ENCODE peak calls at places on chromosomes 4 and X, in ten cellular contexts. U is BJ; I is fibroblast of the aortic adventitia; S is thoracic aorta; F is astrocyte; Y is tibial artery; B is HFFc6; Q is mesothelial cell of epicardium; Z is CD4-positive, alpha-beta T cell; V is AG04449. W is an unnamed sample.

GRCh38 chr4:3387943-3388348 is 53.8 kb upstream of the HGFAC start:
- DNase-seq in Y (peak), F (peak), V (no peak), Z (no peak), Q (no peak), I (peak), U (no peak), S (peak), B (peak), W (no peak)

GRCh38 chrX:141220342-141221008 is 21.8 kb downstream of the SPANXC start:
- DNase-seq in I (peak), B (peak), S (no peak), Z (no peak), U (peak), Q (no peak), F (peak), Y (no peak), V (peak), W (peak)

GRCh38 chr4:141657550-141657949 is 21.2 kb downstream of the IL15 start:
- DNase-seq in I (no peak), Z (no peak), B (no peak), U (no peak), Q (no peak), V (no peak), F (no peak), S (no peak), Y (no peak), W (no peak)

GRCh38 chrX:123704781-123705180 is 28.1 kb downstream of the THOC2 start:
- DNase-seq in I (no peak), Z (no peak), Y (no peak), S (no peak), Q (no peak), V (no peak), U (no peak), F (no peak), B (no peak), W (no peak)

GRCh38 chr4:156773648-156774357 is 197.8 kb downstream of the PDGFC start:
- DNase-seq in Q (no peak), U (no peak), B (peak), I (peak), Y (no peak), S (no peak), F (peak), Z (no peak), V (no peak), W (no peak)

GRCh38 chr4:3263053-3263958 is 14.3 kb downstream of the MSANTD1 start:
- DNase-seq in Y (no peak), Q (no peak), S (no peak), Z (no peak), V (no peak), B (no peak), I (no peak), U (no peak), F (no peak), W (no peak)

GRCh38 chr4:55765070-55765469 is 54.5 kb upstream of the EXOC1L start:
- DNase-seq in U (no peak), F (no peak), I (no peak), V (no peak), Y (no peak), Q (no peak), Z (no peak), S (no peak), B (no peak), W (no peak)

GRCh38 chr4:52577285-52577968 is 81.7 kb downstream of the USP46 start:
- DNase-seq in B (peak), S (no peak), U (no peak), F (peak), Z (no peak), Q (no peak), Y (no peak), V (peak), I (peak), W (no peak)

GRCh38 chrX:153731845-153732215 is 7.2 kb downstream of the ABCD1 start:
- DNase-seq in S (no peak), B (no peak), F (no peak), Q (no peak), Y (no peak), Z (no peak), U (no peak), V (no peak), I (no peak), W (no peak)

GRCh38 chr4:24143741-24144140 is 253.9 kb upstream of the PPARGC1A start:
- DNase-seq in B (no peak), V (no peak), F (no peak), S (no peak), Y (peak), I (no peak), Z (no peak), U (no peak), Q (no peak), W (no peak)

GRCh38 chr4:2246384-2247127 is 4.6 kb upstream of the HAUS3 start:
- DNase-seq in Y (no peak), F (no peak), Q (no peak), U (no peak), I (no peak), S (no peak), Z (no peak), B (no peak), V (no peak), W (no peak)

GRCh38 chr4:80307183-80307735 is 28.3 kb upstream of the CFAP299 start:
- DNase-seq in B (no peak), Y (no peak), Q (no peak), V (peak), S (no peak), U (no peak), F (peak), I (peak), Z (no peak), W (no peak)

GRCh38 chr4:158333820-158334219 is 123.5 kb downstream of the TMEM144 start:
- DNase-seq in I (no peak), B (no peak), F (no peak), U (no peak), V (no peak), Y (no peak), Q (no peak), Z (no peak), S (no peak), W (no peak)

GRCh38 chr4:15150636-15151432 is 148.6 kb downstream of the CPEB2 start:
- DNase-seq in Q (no peak), F (no peak), B (no peak), Z (no peak), Y (no peak), V (no peak), U (no peak), I (no peak), S (no peak), W (no peak)

GRCh38 chr4:2898001-2898400 is 54.4 kb downstream of the ADD1 start:
- DNase-seq in B (no peak), V (no peak), U (no peak), Q (no peak), Y (no peak), F (no peak), S (no peak), Z (no peak), I (no peak), W (no peak)

GRCh38 chr4:7295201-7295916 is 103.0 kb downstream of the SORCS2 start:
- DNase-seq in F (peak), V (no peak), I (peak), S (no peak), Q (no peak), B (no peak), Z (no peak), U (no peak), Y (no peak), W (no peak)

GRCh38 chr4:83178029-83178428 is 63.5 kb upstream of the PLAC8 start:
- DNase-seq in Y (no peak), S (no peak), V (no peak), B (no peak), Q (no peak), I (no peak), F (no peak), Z (no peak), U (no peak), W (no peak)

GRCh38 chr4:123256006-123256405 is 140.6 kb upstream of the SPRY1 start:
- DNase-seq in U (no peak), V (no peak), Q (no peak), B (no peak), Z (no peak), S (no peak), I (no peak), Y (no peak), F (no peak), W (no peak)

GRCh38 chr4:2787230-2788100 is 5.4 kb upstream of the SH3BP2 start:
- DNase-seq in I (no peak), B (no peak), F (no peak), V (no peak), Q (no peak), Y (peak), U (no peak), S (no peak), Z (no peak), W (no peak)

DNA sequence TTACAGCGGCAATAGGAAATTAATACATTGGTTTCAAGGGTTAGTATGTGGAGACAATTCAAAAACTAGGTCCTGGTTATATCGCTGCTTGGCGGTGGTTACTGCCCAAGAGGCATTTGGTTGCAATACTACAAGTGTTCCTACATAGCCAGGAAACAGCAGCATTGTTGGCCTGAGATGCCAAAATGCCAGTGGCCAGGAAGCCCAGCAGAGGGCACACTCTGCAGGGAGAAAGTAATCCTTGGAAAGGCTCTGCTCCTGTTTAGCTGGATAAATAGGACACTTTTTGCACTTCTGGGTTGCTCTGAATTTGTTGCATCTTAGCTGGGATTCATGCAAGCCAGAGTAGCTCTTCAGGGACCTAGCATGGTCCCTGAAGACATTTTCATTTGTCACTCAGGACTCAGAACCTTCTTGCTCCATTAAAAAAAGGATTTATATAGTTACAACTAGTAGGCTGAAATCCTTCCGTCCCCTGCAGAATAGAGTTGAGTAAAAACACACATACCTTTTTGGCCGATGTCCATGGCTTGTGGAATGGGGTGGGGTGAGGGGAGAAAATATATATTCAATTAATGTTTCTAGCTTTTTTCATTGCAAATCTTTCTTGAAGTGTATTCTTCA is 8.1 kb upstream of the GPR119 start:
- DNase-seq in U (no peak), Q (no peak), I (peak), Z (no peak), B (peak), F (peak), V (no peak), Y (no peak), S (no peak), W (peak)
- TF ChIP-seq CTCF in U (peak), Q (no peak), I (peak), Z (peak), B (peak), F (peak), V (peak), Y (peak), S (peak), W (peak)

GRCh38 chr4:160701671-160702070 is 1462.1 kb downstream of the FSTL5 start:
- DNase-seq in Q (no peak), Y (no peak), S (no peak), U (no peak), Z (no peak), I (no peak), F (no peak), V (no peak), B (no peak), W (no peak)
- TF ChIP-seq CTCF in Q (no peak), Y (no peak), S (no peak), U (no peak), Z (no peak), I (no peak), F (no peak), V (no peak), B (no peak), W (no peak)

DNA sequence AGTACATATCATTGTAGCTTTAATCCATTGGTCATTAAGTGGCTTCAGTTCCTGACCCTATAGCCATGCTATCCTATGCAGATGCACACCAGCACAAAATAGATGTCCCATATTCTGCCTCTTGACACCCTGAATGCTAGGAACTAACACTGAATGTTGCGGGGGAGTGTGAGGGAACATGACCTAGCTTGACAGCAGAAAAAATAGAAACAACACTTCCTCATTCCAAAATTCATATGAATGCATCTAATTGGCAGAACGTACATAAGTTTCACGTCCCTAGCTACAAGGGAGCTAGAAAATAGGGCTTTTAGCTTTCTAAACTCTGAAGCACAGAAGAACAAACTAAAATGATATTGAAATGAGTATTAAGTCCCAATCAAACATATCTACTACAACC is 14.4 kb upstream of the DCAF8L1 start:
- DNase-seq in F (no peak), B (no peak), V (no peak), Q (no peak), Y (no peak), I (no peak), U (no peak), S (no peak), Z (no peak), W (no peak)
- TF ChIP-seq CTCF in F (no peak), B (no peak), V (no peak), Q (no peak), Y (no peak), I (no peak), U (no peak), S (no peak), Z (no peak), W (no peak)

GRCh38 chr4:165867961-165868360 is 5.1 kb upstream of the TLL1 start:
- DNase-seq in Z (no peak), S (no peak), Y (no peak), I (no peak), U (no peak), Q (no peak), F (no peak), B (no peak), V (no peak), W (no peak)

GRCh38 chr4:165865995-165866650 is 6.9 kb upstream of the TLL1 start:
- DNase-seq in U (no peak), Q (no peak), V (no peak), F (no peak), Z (no peak), I (no peak), Y (no peak), B (no peak), S (no peak), W (no peak)

GRCh38 chr4:165861378-165861777 is 11.7 kb upstream of the TLL1 start:
- DNase-seq in V (no peak), U (no peak), I (no peak), Q (no peak), S (no peak), Y (no peak), F (no peak), B (no peak), Z (no peak), W (no peak)

GRCh38 chr4:165864228-165864627 is 8.8 kb upstream of the TLL1 start:
- DNase-seq in B (no peak), Z (no peak), S (no peak), V (no peak), Q (no peak), F (no peak), U (no peak), Y (no peak), I (no peak), W (no peak)
- TF ChIP-seq CTCF in B (no peak), Z (no peak), S (no peak), V (no peak), Q (no peak), F (no peak), U (no peak), Y (no peak), I (no peak), W (no peak)

GRCh38 chr4:144353240-144353639 is 212.7 kb upstream of the GYPA start:
- DNase-seq in S (no peak), F (no peak), I (no peak), Q (no peak), B (no peak), Y (no peak), V (no peak), U (no peak), Z (no peak), W (no peak)

GRCh38 chr4:144360394-144360793 is 219.9 kb upstream of the GYPA start:
- DNase-seq in S (no peak), U (no peak), F (no peak), Y (no peak), Q (no peak), Z (no peak), I (no peak), B (no peak), V (no peak), W (no peak)

GRCh38 chr4:144357970-144358369 is 217.5 kb upstream of the GYPA start:
- DNase-seq in Z (no peak), I (no peak), F (no peak), Y (no peak), U (no peak), Q (no peak), B (no peak), V (no peak), S (no peak), W (no peak)

GRCh38 chr4:144356941-144357381 is 216.4 kb upstream of the GYPA start:
- DNase-seq in Q (no peak), S (no peak), V (no peak), B (no peak), I (no peak), U (no peak), Y (no peak), F (no peak), Z (no peak), W (no peak)

DNA sequence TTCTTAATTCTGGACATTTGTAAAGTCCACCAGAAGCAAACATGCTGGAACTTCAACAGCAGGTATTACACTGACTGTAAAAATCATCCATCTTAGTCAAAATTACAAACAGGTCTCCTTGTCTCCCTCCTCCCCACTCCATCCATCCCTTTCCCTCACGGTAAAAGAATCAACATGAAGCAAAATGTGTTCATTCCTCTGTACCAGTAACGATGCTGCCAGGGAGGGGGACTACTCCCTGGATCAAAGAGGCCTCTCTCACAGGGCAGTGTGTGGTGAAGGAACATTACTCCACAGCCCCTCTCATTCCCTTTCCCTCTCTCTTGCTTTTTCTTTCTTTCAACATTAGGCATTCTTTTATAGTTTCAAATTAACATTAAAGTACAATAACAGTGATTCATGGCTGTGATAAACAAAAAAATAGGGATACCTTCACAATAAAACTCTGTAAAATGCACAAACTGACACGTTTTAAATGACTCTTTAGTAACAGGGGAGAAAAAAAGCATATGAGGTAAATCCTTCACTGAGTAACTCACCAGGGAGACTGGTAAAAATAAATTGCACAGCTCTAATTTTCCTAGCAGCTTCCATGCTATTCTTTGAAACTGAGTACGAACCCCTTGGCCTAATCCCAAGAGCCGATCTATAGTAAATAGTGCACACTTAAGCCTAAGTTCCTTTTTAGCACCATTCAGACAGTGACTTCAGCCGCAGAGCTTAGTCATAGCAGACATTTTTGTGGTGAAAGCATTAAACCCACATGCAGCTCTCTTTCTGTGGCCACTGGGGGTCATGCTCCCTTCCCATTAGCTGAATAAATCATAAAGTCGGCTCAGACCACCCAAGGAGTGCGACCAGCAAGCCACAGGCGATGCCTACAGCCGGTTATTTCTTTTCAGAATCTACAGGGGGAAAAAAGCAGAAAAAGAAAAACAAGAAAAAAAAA is 215.6 kb upstream of the GYPA start:
- DNase-seq in S (no peak), B (peak), Q (peak), I (peak), U (peak), V (peak), F (peak), Y (no peak), Z (no peak), W (no peak)
- TF ChIP-seq CTCF in S (no peak), B (peak), Q (no peak), I (peak), U (no peak), V (peak), F (no peak), Y (no peak), Z (no peak), W (no peak)

GRCh38 chr4:11949355-11949754 is 520.7 kb upstream of the HS3ST1 start:
- DNase-seq in V (no peak), U (no peak), S (no peak), I (no peak), B (no peak), Q (no peak), F (no peak), Z (no peak), Y (no peak), W (no peak)

GRCh38 chr4:11954093-11954492 is 525.4 kb upstream of the HS3ST1 start:
- DNase-seq in F (no peak), Q (no peak), B (no peak), I (peak), Y (no peak), Z (no peak), U (no peak), V (no peak), S (no peak), W (no peak)
- TF ChIP-seq CTCF in F (peak), Q (no peak), B (peak), I (peak), Y (no peak), Z (no peak), U (no peak), V (no peak), S (no peak), W (no peak)

GRCh38 chr4:8547108-8547911 is 32.9 kb upstream of the GPR78 start:
- DNase-seq in Z (no peak), V (no peak), B (peak), I (peak), Q (no peak), F (peak), Y (peak), S (no peak), U (no peak), W (no peak)
- TF ChIP-seq CTCF in Z (no peak), V (peak), B (peak), I (peak), Q (peak), F (peak), Y (peak), S (peak), U (peak), W (peak)

GRCh38 chr4:151865327-151865726 is 104.5 kb upstream of the GATB start:
- DNase-seq in I (no peak), Z (no peak), U (no peak), Q (no peak), Y (peak), B (no peak), S (no peak), V (no peak), F (no peak), W (no peak)

GRCh38 chr4:151862766-151863165 is 102.0 kb upstream of the GATB start:
- DNase-seq in B (peak), Y (no peak), S (no peak), F (peak), I (peak), U (no peak), Q (no peak), Z (no peak), V (no peak), W (no peak)

GRCh38 chr4:151864068-151864467 is 103.3 kb upstream of the GATB start:
- DNase-seq in F (no peak), B (no peak), V (no peak), S (no peak), I (no peak), Q (no peak), Z (no peak), U (no peak), Y (no peak), W (no peak)

GRCh38 chr4:151865744-151866143 is 104.9 kb upstream of the GATB start:
- DNase-seq in S (no peak), U (no peak), V (no peak), Z (no peak), F (no peak), Y (no peak), I (no peak), B (no peak), Q (no peak), W (no peak)

GRCh38 chr4:151866266-151866918 is 105.6 kb upstream of the GATB start:
- DNase-seq in U (no peak), I (peak), B (no peak), Y (no peak), F (peak), Z (no peak), V (no peak), Q (no peak), S (no peak), W (no peak)
- TF ChIP-seq CTCF in U (no peak), I (peak), B (no peak), Y (no peak), F (no peak), Z (no peak), V (no peak), Q (no peak), S (no peak), W (no peak)

DNA sequence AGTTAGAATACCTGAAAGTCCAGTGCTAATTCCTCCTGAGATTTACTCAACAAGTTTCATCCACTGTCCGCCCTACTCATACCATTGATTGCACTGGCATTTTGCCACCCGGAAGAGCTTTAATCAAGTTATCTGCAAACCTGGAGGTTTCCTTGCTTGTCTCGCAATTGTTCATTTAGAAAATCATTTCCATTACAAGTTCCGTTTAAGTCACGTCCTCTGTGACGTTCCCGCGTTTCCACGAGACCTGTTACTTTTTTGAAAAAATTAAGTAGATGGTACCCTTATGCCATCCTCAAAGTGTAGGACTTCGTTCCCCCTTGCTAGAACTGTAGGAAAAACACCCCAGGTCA is 764 bp upstream of the FRYL start:
- DNase-seq in S (no peak), Q (no peak), V (no peak), B (peak), F (peak), Z (peak), I (peak), U (no peak), Y (no peak), W (no peak)
- TF ChIP-seq CTCF in S (no peak), Q (no peak), V (no peak), B (no peak), F (no peak), Z (no peak), I (no peak), U (no peak), Y (no peak), W (no peak)

GRCh38 chrX:17930850-17931249 is 69.8 kb upstream of the RAI2 start:
- DNase-seq in S (no peak), Y (no peak), Q (no peak), B (no peak), Z (no peak), U (no peak), I (no peak), F (no peak), V (no peak), W (no peak)
- TF ChIP-seq CTCF in S (no peak), Y (no peak), Q (no peak), B (no peak), Z (no peak), U (no peak), I (no peak), F (no peak), V (no peak), W (no peak)